ENCODE peak calls at places on chromosomes 7 and 10, in ten cellular contexts. C is right atrium auricular region, S is esophagus muscularis mucosa, Z is RWPE1, I is progenitor cell of endocrine pancreas, K is neural progenitor cell, T is Caco-2, F is astrocyte of the spinal cord, U is AG10803, Q is dorsolateral prefrontal cortex. N is an unnamed sample.
A peak's percentile ranks its signal among the peaks of the same experiment; 100 is the strongest.

GRCh38 chr7:134710854-134711624 is 64.4 kb downstream of the BPGM start:
- DNase-seq in U (no peak), Z (no peak), K (no peak), C (no peak), S (no peak), Q (no peak), I (no peak), F (no peak), T (peak; percentile 81), N (no peak)

GRCh38 chr7:29005829-29006228 is 47.7 kb upstream of the TRIL start:
- DNase-seq in K (no peak), S (peak; percentile 68), F (peak; percentile 42), T (no peak), U (peak; percentile 16), C (no peak), Q (no peak), Z (no peak), I (no peak), N (no peak)

GRCh38 chr10:87845624-87846377 is 17.5 kb downstream of the KLLN start:
- DNase-seq in C (no peak), S (no peak), F (peak; percentile 82), I (no peak), T (peak; percentile 55), U (peak; percentile 37), K (peak; percentile 24), Z (peak; percentile 57), Q (no peak), N (no peak)

GRCh38 chr7:18667466-18667865 is 171.9 kb downstream of the HDAC9 start:
- DNase-seq in Q (no peak), T (no peak), F (peak; percentile 78), U (peak; percentile 70), Z (peak; percentile 64), C (no peak), I (no peak), K (no peak), S (no peak), N (peak; percentile 7)

GRCh38 chr7:15765753-15766152 is 79.3 kb upstream of the MEOX2 start:
- DNase-seq in Q (no peak), I (no peak), Z (no peak), T (no peak), C (no peak), U (no peak), F (no peak), S (no peak), K (no peak), N (no peak)

GRCh38 chr7:142813262-142813661 is 41.6 kb upstream of the EPHB6 start:
- DNase-seq in Q (no peak), F (peak; percentile 70), T (peak; percentile 79), I (no peak), S (no peak), U (peak; percentile 53), K (no peak), Z (peak; percentile 30), C (no peak), N (peak; percentile 52)

GRCh38 chr7:137628211-137628610 is 218.6 kb downstream of the DGKI start:
- DNase-seq in U (no peak), C (no peak), Q (peak; percentile 40), Z (no peak), T (no peak), I (no peak), F (no peak), K (no peak), S (no peak), N (no peak)

GRCh38 chr7:41910916-41911315 is 208.0 kb upstream of the INHBA start:
- DNase-seq in S (no peak), K (no peak), U (peak; percentile 81), I (no peak), Q (no peak), Z (no peak), F (no peak), T (no peak), C (no peak), N (no peak)

GRCh38 chr10:35635576-35635975 is 6.5 kb downstream of the FZD8 start:
- DNase-seq in Z (peak; percentile 44), I (peak; percentile 48), K (peak; percentile 81), U (peak; percentile 64), F (peak; percentile 74), C (no peak), S (no peak), T (peak; percentile 78), Q (peak; percentile 25), N (peak; percentile 63)

GRCh38 chr10:123562811-123563580 is 103.2 kb upstream of the GPR26 start:
- DNase-seq in I (no peak), Z (no peak), U (peak; percentile 9), K (no peak), Q (no peak), C (no peak), S (no peak), F (no peak), T (no peak), N (no peak)

GRCh38 chr10:71621263-71621751 is 98.3 kb downstream of the C10orf105 start:
- DNase-seq in F (no peak), K (peak; percentile 72), C (peak; percentile 74), S (no peak), U (peak; percentile 18), I (no peak), Q (peak; percentile 19), T (no peak), Z (no peak), N (no peak)

GRCh38 chr7:155951554-155952158 is 139.4 kb upstream of the SHH start:
- DNase-seq in Q (no peak), C (peak; percentile 47), I (no peak), Z (peak; percentile 98), U (no peak), S (peak; percentile 87), F (peak; percentile 93), T (no peak), K (no peak), N (peak; percentile 91)

GRCh38 chr7:30869794-30870491 is 41.7 kb upstream of the AQP1 start:
- DNase-seq in C (no peak), S (no peak), Q (no peak), Z (no peak), T (no peak), I (no peak), U (peak; percentile 35), K (no peak), F (no peak), N (no peak)

GRCh38 chr7:50314778-50315177 is 10.3 kb downstream of the IKZF1 start:
- DNase-seq in K (no peak), T (no peak), S (no peak), Z (no peak), Q (no peak), F (no peak), U (no peak), C (no peak), I (no peak), N (no peak)

GRCh38 chr10:125562737-125563136 is 120.2 kb downstream of the TEX36 start:
- DNase-seq in F (no peak), I (no peak), Z (no peak), Q (no peak), K (no peak), S (no peak), C (no peak), T (no peak), U (no peak), N (no peak)

GRCh38 chr7:92714280-92714679 is 122.1 kb downstream of the CDK6 start:
- DNase-seq in S (no peak), U (no peak), K (no peak), F (no peak), Z (no peak), I (no peak), Q (no peak), C (no peak), T (no peak), N (no peak)

DNA sequence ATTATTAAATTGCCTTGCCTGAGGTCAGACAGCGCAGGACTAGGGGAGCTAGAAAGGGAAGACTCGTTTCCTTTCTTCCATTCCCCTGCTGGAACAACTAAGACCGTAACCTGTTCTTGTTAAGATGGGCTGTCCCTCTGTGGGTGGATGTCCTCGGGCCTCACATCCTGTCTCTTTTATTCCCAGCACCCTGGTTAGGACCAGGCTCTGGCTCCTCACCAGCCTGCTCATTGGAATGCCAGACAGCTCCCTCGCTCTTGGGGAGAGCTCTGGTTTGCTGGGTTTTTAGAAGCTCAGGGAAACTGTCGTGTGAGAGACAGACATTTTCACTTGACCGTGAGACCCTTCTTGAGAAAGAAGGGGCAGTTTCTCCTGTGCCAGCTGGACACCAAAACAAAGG is 58.1 kb upstream of the HABP2 start:
- DNase-seq in K (no peak), I (no peak), F (no peak), S (no peak), T (no peak), C (no peak), U (peak; percentile 83), Q (no peak), Z (no peak), N (no peak)
- TF ChIP-seq CTCF in K (no peak), I (no peak), F (no peak), S (no peak), T (no peak), C (no peak), U (no peak), Q (no peak), Z (no peak), N (no peak)

DNA sequence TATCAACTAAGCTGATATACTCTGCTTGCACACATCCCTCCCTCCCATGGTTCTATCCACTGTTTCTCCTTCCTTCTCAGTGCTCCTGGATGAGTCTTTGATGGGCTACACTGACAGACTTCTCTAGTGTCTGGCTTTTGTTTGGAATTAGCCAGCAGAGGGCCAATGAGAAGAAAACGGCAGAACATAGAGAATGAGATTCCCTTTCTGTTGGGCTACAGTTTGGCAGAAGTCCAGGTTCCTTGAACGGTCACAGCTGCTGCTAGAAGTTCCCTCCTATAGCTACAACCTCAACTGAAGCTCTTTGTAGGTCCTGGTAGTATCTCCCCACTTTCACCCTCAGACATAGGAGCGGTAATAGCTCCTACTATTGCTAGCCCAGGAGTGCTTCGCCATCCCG is 251.1 kb upstream of the LRRN3 start:
- DNase-seq in U (peak; percentile 4), Q (peak; percentile 42), I (no peak), S (no peak), T (peak; percentile 23), C (no peak), F (peak; percentile 48), K (peak; percentile 28), Z (no peak), N (peak; percentile 2)
- TF ChIP-seq CTCF in U (no peak), Q (no peak), I (no peak), S (no peak), T (peak; percentile 13), C (no peak), F (peak; percentile 39), K (peak; percentile 40), Z (no peak), N (no peak)

GRCh38 chr10:92848441-92849233 is at the start of gene EXOC6:
- DNase-seq in S (no peak), F (peak; percentile 78), T (peak; percentile 87), I (peak; percentile 70), Q (peak; percentile 81), K (peak; percentile 93), Z (peak; percentile 85), U (peak; percentile 65), C (peak; percentile 69), N (peak; percentile 82)
- TF ChIP-seq CTCF in S (no peak), F (no peak), T (no peak), I (peak; percentile 40), Q (no peak), K (peak; percentile 30), Z (peak; percentile 20), U (no peak), C (no peak), N (no peak)

DNA sequence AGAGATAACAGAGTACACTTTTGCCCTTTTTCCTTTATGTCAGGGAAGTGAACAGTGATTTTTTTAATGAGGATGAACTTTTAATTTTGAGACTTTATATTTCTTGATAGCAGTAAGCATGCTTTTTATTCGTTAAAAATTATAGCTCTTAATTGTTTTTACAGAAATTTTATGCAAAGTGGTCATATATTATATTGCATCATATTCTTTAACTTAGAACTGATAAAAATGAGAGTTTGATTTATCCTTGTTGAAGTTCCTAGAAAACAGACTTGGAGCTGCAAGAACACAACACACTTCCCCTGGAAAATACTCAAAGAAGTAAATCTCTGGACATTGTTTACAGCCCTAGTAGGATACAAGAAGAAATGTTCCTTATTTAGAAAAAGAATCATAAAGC is 21.2 kb upstream of the MINDY3 start:
- DNase-seq in S (no peak), U (no peak), Z (no peak), Q (no peak), I (no peak), C (no peak), F (no peak), T (no peak), K (no peak), N (no peak)
- TF ChIP-seq CTCF in S (no peak), U (no peak), Z (no peak), Q (no peak), I (no peak), C (no peak), F (no peak), T (no peak), K (no peak), N (no peak)

N was measured in Calu3.